ENCODE peak calls at places on chromosomes 6 and 20, in five cellular contexts. N, I, R, Y and D are unnamed samples.

GRCh38 chr20:21251278-21251677 is 51.9 kb upstream of the XRN2 start:
- DNase-seq in N (no peak), I (no peak), R (no peak), Y (no peak), D (no peak)

GRCh38 chr20:63594043-63594561 is 20.1 kb upstream of the HELZ2 start:
- DNase-seq in N (no peak), I (no peak), R (no peak), Y (no peak), D (no peak)

GRCh38 chr6:21409231-21409630 is 184.3 kb upstream of the SOX4 start:
- DNase-seq in N (no peak), I (no peak), R (no peak), Y (no peak), D (no peak)

GRCh38 chr20:14449323-14449722 is 111.9 kb upstream of the FLRT3 start:
- DNase-seq in N (no peak), I (no peak), R (no peak), Y (no peak), D (no peak)

GRCh38 chr20:5433352-5433751 is 116.6 kb upstream of the PROKR2 start:
- DNase-seq in N (no peak), I (no peak), R (no peak), Y (no peak), D (no peak)

GRCh38 chr20:29497261-29497671 is 1760.2 kb upstream of the DEFB115 start:
- DNase-seq in N (peak; percentile 52), I (peak; percentile 93), R (no peak), Y (no peak), D (peak; percentile 21)

GRCh38 chr20:1291191-1291741 is 25.2 kb downstream of the SNPH start:
- DNase-seq in N (no peak), I (no peak), R (no peak), Y (no peak), D (no peak)

GRCh38 chr6:157651731-157652490 is 171.1 kb upstream of the SNX9 start:
- DNase-seq in N (peak; percentile 18), I (no peak), R (no peak), Y (no peak), D (no peak)

GRCh38 chr6:150987371-150987828 is 121.9 kb downstream of the MTHFD1L start:
- DNase-seq in N (no peak), I (no peak), R (no peak), Y (no peak), D (no peak)

GRCh38 chr20:40600441-40601235 is 88.4 kb downstream of the MAFB start:
- DNase-seq in N (no peak), I (peak; percentile 83), R (no peak), Y (no peak), D (no peak)

GRCh38 chr6:107977283-107977682 is 19.3 kb upstream of the SEC63 start:
- DNase-seq in N (no peak), I (no peak), R (no peak), Y (no peak), D (no peak)

GRCh38 chr6:67888886-67889681 is 746.0 kb upstream of the ADGRB3 start:
- DNase-seq in N (no peak), I (no peak), R (no peak), Y (no peak), D (no peak)

GRCh38 chr20:37162674-37163073 is 16.5 kb upstream of the RPN2 start:
- DNase-seq in N (no peak), I (no peak), R (no peak), Y (no peak), D (no peak)

GRCh38 chr6:16130932-16131387 is 2.1 kb downstream of the MYLIP start:
- DNase-seq in N (no peak), I (no peak), R (peak; percentile 73), Y (no peak), D (peak; percentile 52)

GRCh38 chr6:127069659-127070279 is 48.7 kb upstream of the RSPO3 start:
- DNase-seq in N (no peak), I (no peak), R (no peak), Y (no peak), D (no peak)

GRCh38 chr6:134424131-134424794 is 106.4 kb upstream of the SGK1 start:
- DNase-seq in N (no peak), I (no peak), R (no peak), Y (no peak), D (no peak)

GRCh38 chr6:62971976-62972658 is 239.2 kb upstream of the FKBP1C start:
- DNase-seq in N (no peak), I (no peak), R (no peak), Y (no peak), D (no peak)

GRCh38 chr20:57779401-57780003 is 69.7 kb upstream of the PMEPA1 start:
- DNase-seq in N (peak; percentile 25), I (no peak), R (no peak), Y (no peak), D (no peak)

GRCh38 chr20:64156886-64157875 is 7.1 kb upstream of the MYT1 start:
- DNase-seq in N (no peak), I (no peak), R (no peak), Y (no peak), D (no peak)

GRCh38 chr6:159152014-159152413 is 17.2 kb upstream of the FNDC1 start:
- DNase-seq in N (no peak), I (no peak), R (no peak), Y (no peak), D (no peak)

GRCh38 chr20:62837790-62838458 is 21.1 kb downstream of the COL9A3 start:
- DNase-seq in N (peak; percentile 86), I (no peak), R (peak; percentile 95), Y (peak; percentile 63), D (no peak)

GRCh38 chr6:44221291-44221960 is 2.0 kb upstream of the SLC29A1 start:
- DNase-seq in N (peak; percentile 97), I (peak; percentile 97), R (peak; percentile 96), Y (peak; percentile 77), D (peak; percentile 89)

GRCh38 chr20:50510706-50511401 is 671 bp downstream of the PTPN1 start:
- DNase-seq in N (peak; percentile 76), I (no peak), R (peak; percentile 38), Y (no peak), D (no peak)

GRCh38 chr6:79993012-79993910 is 11.2 kb upstream of the TTK start:
- DNase-seq in N (no peak), I (no peak), R (no peak), Y (no peak), D (no peak)

GRCh38 chr6:4809999-4810918 is 34.1 kb downstream of the CDYL start:
- DNase-seq in N (no peak), I (no peak), R (no peak), Y (no peak), D (no peak)

GRCh38 chr20:49791165-49791564 is 21.5 kb upstream of the SLC9A8 start:
- DNase-seq in N (no peak), I (no peak), R (no peak), Y (no peak), D (no peak)

GRCh38 chr6:43644940-43645612 is at the start of gene RSPH9:
- DNase-seq in N (peak; percentile 81), I (no peak), R (peak; percentile 82), Y (no peak), D (peak; percentile 65)

GRCh38 chr6:149534742-149535141 is 11.1 kb downstream of the PPIL4 start:
- DNase-seq in N (no peak), I (no peak), R (no peak), Y (no peak), D (no peak)

GRCh38 chr6:135311446-135312200 is 130.5 kb downstream of the MYB start:
- DNase-seq in N (no peak), I (no peak), R (no peak), Y (no peak), D (no peak)

GRCh38 chr6:28884423-28885148 is 39.2 kb downstream of the TRIM27 start:
- DNase-seq in N (no peak), I (no peak), R (no peak), Y (no peak), D (no peak)

GRCh38 chr6:28876702-28877101 is 47.1 kb downstream of the TRIM27 start:
- DNase-seq in N (no peak), I (no peak), R (no peak), Y (no peak), D (no peak)

GRCh38 chr6:28880519-28880893 is 43.3 kb downstream of the TRIM27 start:
- DNase-seq in N (no peak), I (no peak), R (no peak), Y (no peak), D (no peak)

GRCh38 chr6:28885149-28885738 is 38.5 kb downstream of the TRIM27 start:
- DNase-seq in N (no peak), I (no peak), R (no peak), Y (no peak), D (no peak)

GRCh38 chr6:28880894-28881780 is 42.6 kb downstream of the TRIM27 start:
- DNase-seq in N (no peak), I (no peak), R (peak; percentile 71), Y (peak; percentile 73), D (peak; percentile 77)
- H3K27ac ChIP-seq in N (no peak overlapping the region), I (no peak overlapping the region), R (peak overlapping the region; percentile 0), Y (peak overlapping the region; percentile 71), D (no peak overlapping the region)

GRCh38 chr6:114735118-114735730 is 392.4 kb upstream of the HS3ST5 start:
- DNase-seq in N (no peak), I (no peak), R (no peak), Y (no peak), D (no peak)

DNA sequence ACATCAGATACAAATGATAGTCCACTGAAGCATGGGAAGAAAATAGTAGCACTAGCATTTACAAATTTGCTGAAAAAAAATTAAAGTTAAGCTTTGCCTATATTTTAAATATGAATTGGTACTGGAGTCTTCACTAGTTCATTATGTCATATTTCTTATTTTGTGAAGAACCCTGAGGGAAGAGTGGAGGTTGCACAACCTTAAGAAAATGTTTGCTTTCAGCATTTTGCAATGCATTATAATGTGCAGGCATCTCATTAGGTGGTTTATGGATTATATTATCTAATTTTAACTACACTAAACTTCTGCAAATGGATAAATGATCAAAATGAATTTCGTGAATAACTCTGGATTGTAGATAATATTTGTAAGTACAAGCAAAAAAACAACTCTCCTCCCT is 390.8 kb upstream of the HS3ST5 start:
- DNase-seq in N (no peak), I (no peak), R (no peak), Y (no peak), D (no peak)
- H3K4me3 ChIP-seq in N (no peak overlapping the region), I (no peak overlapping the region), R (no peak overlapping the region), Y (no peak overlapping the region), D (no peak overlapping the region)

DNA sequence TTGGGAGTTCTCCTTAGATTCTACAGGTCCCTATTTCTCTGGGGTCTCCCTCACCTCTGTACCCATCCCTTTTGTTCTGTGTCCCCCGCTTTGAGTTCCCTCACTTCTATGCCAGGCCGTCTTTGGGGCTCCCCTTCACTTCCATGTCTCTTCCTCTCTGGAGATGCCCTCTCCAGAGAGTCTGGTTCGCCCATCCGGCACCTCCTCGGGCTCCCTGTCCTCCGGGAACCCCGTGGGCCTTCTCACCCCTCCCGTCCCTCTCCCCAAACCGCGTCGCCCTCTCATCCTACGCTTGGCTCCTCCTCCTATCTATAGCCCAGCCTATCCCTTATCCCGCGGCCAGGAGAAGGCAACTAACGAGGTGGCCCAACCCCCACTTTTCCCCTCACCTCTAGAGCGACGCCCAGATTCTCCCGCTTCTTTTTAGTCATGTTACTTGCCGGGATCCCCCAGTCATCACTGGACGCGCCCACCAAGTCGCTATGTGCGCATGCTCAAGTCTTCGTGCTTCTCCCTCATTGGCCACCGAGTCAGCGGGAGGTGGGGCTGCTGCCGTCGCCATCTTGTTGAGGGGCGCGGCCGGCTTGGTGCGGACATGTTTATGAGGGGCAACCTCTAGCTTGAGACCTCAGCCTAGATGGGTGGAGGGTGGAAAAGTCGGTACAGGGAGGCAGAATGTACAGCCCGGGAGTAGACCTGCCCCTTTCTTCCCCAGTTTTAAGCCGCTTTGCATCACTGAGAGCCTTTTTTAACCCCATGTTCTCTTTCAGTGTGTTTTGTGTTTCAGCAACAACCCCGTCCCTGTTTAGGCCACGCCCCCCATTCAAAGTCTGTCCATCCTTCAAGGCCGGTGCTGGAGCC is at the start of gene CCDC167:
- DNase-seq in N (peak; percentile 96), I (peak; percentile 99), R (peak; percentile 95), Y (peak; percentile 83), D (peak; percentile 92)
- TF ChIP-seq EP300 in N (no peak), I (no peak), R (no peak), Y (no peak), D (no peak)

GRCh38 chr20:31666258-31667042 is 28.7 kb downstream of the COX4I2 start:
- DNase-seq in N (peak; percentile 84), I (no peak), R (peak; percentile 73), Y (no peak), D (no peak)
- H3K27ac ChIP-seq in N (peak overlapping the region; percentile 78), I (peak overlapping the region; percentile 68), R (peak overlapping the region; percentile 86), Y (peak overlapping the region; percentile 96), D (no peak overlapping the region)